ENCODE peak calls at places on chromosomes 6 and 20, in six cellular contexts. Q, T, K, O, V and B are unnamed samples.

GRCh38 chr6:97778290-97779038 is 495.4 kb upstream of the MMS22L start:
- DNase-seq in T (no peak), K (no peak), Q (no peak), V (peak), O (no peak), B (no peak)

GRCh38 chr6:132919476-132919875 is 105.1 kb downstream of the RPS12 start:
- DNase-seq in T (peak), Q (no peak), V (peak), O (peak), K (peak), B (no peak)

GRCh38 chr20:40797425-40797824 is 108.4 kb upstream of the MAFB start:
- DNase-seq in K (no peak), O (peak), Q (peak), T (no peak), V (peak), B (no peak)

GRCh38 chr6:69391106-69391505 is 405.7 kb downstream of the LMBRD1 start:
- DNase-seq in Q (no peak), V (no peak), K (no peak), T (no peak), O (peak), B (no peak)

GRCh38 chr6:36120539-36120938 is 9.8 kb upstream of the MAPK13 start:
- DNase-seq in Q (peak), V (no peak), T (no peak), K (no peak), O (no peak), B (peak)

GRCh38 chr6:165661416-165662001 is 1.5 kb downstream of the PDE10A start:
- DNase-seq in V (no peak), K (peak), T (peak), Q (no peak), O (no peak), B (no peak)

GRCh38 chr6:150857062-150857905 is 8.2 kb upstream of the MTHFD1L start:
- DNase-seq in K (no peak), O (peak), T (no peak), V (no peak), Q (no peak), B (no peak)

GRCh38 chr20:40506567-40506966 is 182.5 kb downstream of the MAFB start:
- DNase-seq in V (no peak), K (no peak), Q (no peak), O (peak), T (peak), B (peak)

GRCh38 chr20:49281059-49281912 is 3.4 kb upstream of the ZNFX1 start:
- DNase-seq in O (peak), V (peak), T (no peak), K (no peak), Q (peak), B (no peak)

GRCh38 chr6:137304020-137304780 is 85.0 kb upstream of the IFNGR1 start:
- DNase-seq in K (no peak), O (no peak), V (no peak), Q (no peak), T (no peak), B (no peak)

GRCh38 chr20:53195882-53196610 is 223.9 kb downstream of the TSHZ2 start:
- DNase-seq in V (no peak), Q (no peak), T (no peak), O (peak), K (no peak), B (no peak)
- TF ChIP-seq CTCF in V (no peak), Q (no peak), T (no peak), O (no peak), K (peak), B (no peak)

GRCh38 chr6:33392979-33393378 is 1.4 kb downstream of the KIFC1 start:
- DNase-seq in Q (no peak), K (no peak), V (no peak), T (no peak), O (no peak), B (no peak)

GRCh38 chr6:33391278-33392167 is at the start of gene KIFC1:
- DNase-seq in K (peak), O (peak), Q (peak), T (peak), V (peak), B (peak)

GRCh38 chr6:33390173-33390572 is 1.4 kb upstream of the KIFC1 start:
- DNase-seq in O (no peak), T (no peak), K (no peak), Q (no peak), V (no peak), B (no peak)

GRCh38 chr6:33392168-33392947 is 735 bp downstream of the KIFC1 start:
- DNase-seq in O (peak), T (no peak), Q (peak), K (no peak), V (peak), B (no peak)

GRCh38 chr6:33390767-33391277 is 801 bp upstream of the KIFC1 start:
- DNase-seq in O (no peak), K (no peak), T (no peak), Q (no peak), V (no peak), B (no peak)
- TF ChIP-seq CTCF in O (no peak), K (no peak), T (no peak), Q (no peak), V (no peak), B (no peak)

GRCh38 chr6:124659427-124659826 is 302.8 kb upstream of the RNF217 start:
- DNase-seq in K (no peak), O (no peak), Q (no peak), V (peak), T (no peak), B (no peak)
- TF ChIP-seq CTCF in K (no peak), O (peak), Q (no peak), V (peak), T (no peak), B (no peak)

GRCh38 chr6:33812669-33813068 is 8.9 kb upstream of the MLN start:
- DNase-seq in V (peak), Q (peak), O (peak), K (peak), T (peak), B (no peak)
- TF ChIP-seq CTCF in V (peak), Q (no peak), O (peak), K (peak), T (peak), B (peak)

GRCh38 chr20:18176318-18176785 is 38.7 kb downstream of the KAT14 start:
- DNase-seq in K (no peak), O (no peak), Q (no peak), T (no peak), V (peak), B (no peak)
- TF ChIP-seq CTCF in K (no peak), O (no peak), Q (no peak), T (no peak), V (peak), B (no peak)

DNA sequence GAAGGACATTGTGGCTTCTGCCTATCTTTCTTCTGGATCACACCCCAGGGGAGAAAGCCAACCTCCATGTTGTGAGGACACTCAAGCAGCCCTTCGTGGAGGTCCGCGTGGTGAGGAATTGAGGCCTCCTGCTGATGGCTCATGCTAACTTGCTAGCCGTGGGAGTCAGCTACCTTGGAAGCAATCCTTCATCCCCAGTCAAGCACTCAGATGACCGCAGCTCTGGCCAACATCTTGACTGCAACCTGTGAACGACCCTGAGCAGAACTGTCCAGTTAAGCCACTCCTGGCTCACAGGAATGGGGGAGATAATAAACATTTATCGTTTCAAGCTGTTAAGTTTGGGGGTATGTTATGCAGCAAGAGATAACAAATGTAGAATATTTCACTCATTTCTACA is 10.9 kb upstream of the CNKSR3 start:
- DNase-seq in K (no peak), V (no peak), O (no peak), Q (no peak), T (no peak), B (no peak)
- TF ChIP-seq CTCF in K (no peak), V (no peak), O (no peak), Q (no peak), T (no peak), B (no peak)

DNA sequence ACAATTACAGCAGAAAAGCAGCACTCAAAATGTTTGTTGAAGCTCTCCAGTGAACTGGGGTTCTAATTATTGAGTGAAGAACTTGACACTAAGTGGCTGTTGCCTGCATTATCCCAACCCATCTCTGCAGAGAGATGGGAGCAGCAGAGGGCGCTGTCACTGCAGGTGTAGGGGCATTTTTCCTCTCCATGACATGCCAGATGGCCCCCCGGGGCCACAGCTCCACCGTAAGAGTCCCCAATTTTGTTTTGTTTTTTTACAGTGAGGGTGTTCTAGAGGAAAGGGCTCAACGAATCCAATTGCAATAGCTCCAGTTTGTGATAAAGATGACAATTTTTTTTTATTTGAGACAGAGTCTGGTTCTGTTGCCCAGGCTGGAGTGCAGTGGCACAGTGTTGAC is 1.9 kb upstream of the FUCA2 start:
- DNase-seq in O (no peak), V (peak), K (peak), Q (peak), T (peak), B (no peak)
- TF ChIP-seq CTCF in O (peak), V (peak), K (peak), Q (peak), T (peak), B (peak)

GRCh38 chr20:62941792-62942191 is 3.8 kb downstream of the GID8 start:
- DNase-seq in Q (no peak), T (no peak), O (no peak), V (no peak), K (no peak), B (no peak)
- TF ChIP-seq CTCF in Q (no peak), T (no peak), O (no peak), V (no peak), K (no peak), B (no peak)